ENCODE peak calls at places on chromosomes 7 and 10, in nine cellular contexts. One of them, this sample, is unnamed.

GRCh38 chr10:132545659-132546367 is 8.2 kb downstream of the INPP5A start:
- DNase-seq in nephron progenitor cell: no peak
- DNase-seq in left kidney: no peak
- DNase-seq in brain microvascular endothelial cell: no peak
- DNase-seq in D341Med: no peak
- DNase-seq in stimulated activated naive CD8-positive, alpha-beta T cell treated with anti-CD3 and anti-CD28 coated beads, Interleukin-15, Interleukin-2, amounts not matched to agents 100 U/mL and 50 U/mL, for 24 hours: no peak
- DNase-seq in activated T-helper 9 cell treated with anti-CD3 and anti-CD28 coated beads, Interleukin-2, amount 50 U/mL, for 16 hours: no peak
- DNase-seq in memory B cell: no peak
- DNase-seq in stimulated activated CD4-positive, alpha-beta T cell treated with anti-CD3 and anti-CD28 coated beads, TNF-alpha, amount 100 ng/mL, for 24 hours: no peak
- DNase-seq in this sample: no peak

GRCh38 chr7:87029078-87029477 is 30.4 kb downstream of the ELAPOR2 start:
- DNase-seq in nephron progenitor cell: no peak
- DNase-seq in left kidney: no peak
- DNase-seq in brain microvascular endothelial cell: no peak
- DNase-seq in D341Med: no peak
- DNase-seq in stimulated activated naive CD8-positive, alpha-beta T cell treated with anti-CD3 and anti-CD28 coated beads, Interleukin-15, Interleukin-2, amounts not matched to agents 100 U/mL and 50 U/mL, for 24 hours: no peak
- DNase-seq in activated T-helper 9 cell treated with anti-CD3 and anti-CD28 coated beads, Interleukin-2, amount 50 U/mL, for 16 hours: no peak
- DNase-seq in memory B cell: no peak
- DNase-seq in stimulated activated CD4-positive, alpha-beta T cell treated with anti-CD3 and anti-CD28 coated beads, TNF-alpha, amount 100 ng/mL, for 24 hours: no peak
- DNase-seq in this sample: no peak

GRCh38 chr10:132050191-132050590 is 15.6 kb upstream of the JAKMIP3 start:
- DNase-seq in nephron progenitor cell: no peak
- DNase-seq in left kidney: no peak
- DNase-seq in brain microvascular endothelial cell: no peak
- DNase-seq in D341Med: no peak
- DNase-seq in stimulated activated naive CD8-positive, alpha-beta T cell treated with anti-CD3 and anti-CD28 coated beads, Interleukin-15, Interleukin-2, amounts not matched to agents 100 U/mL and 50 U/mL, for 24 hours: no peak
- DNase-seq in activated T-helper 9 cell treated with anti-CD3 and anti-CD28 coated beads, Interleukin-2, amount 50 U/mL, for 16 hours: no peak
- DNase-seq in memory B cell: no peak
- DNase-seq in stimulated activated CD4-positive, alpha-beta T cell treated with anti-CD3 and anti-CD28 coated beads, TNF-alpha, amount 100 ng/mL, for 24 hours: no peak
- DNase-seq in this sample: no peak

GRCh38 chr10:123648595-123648994 is 17.6 kb upstream of the GPR26 start:
- DNase-seq in nephron progenitor cell: no peak
- DNase-seq in left kidney: no peak
- DNase-seq in brain microvascular endothelial cell: no peak
- DNase-seq in D341Med: no peak
- DNase-seq in stimulated activated naive CD8-positive, alpha-beta T cell treated with anti-CD3 and anti-CD28 coated beads, Interleukin-15, Interleukin-2, amounts not matched to agents 100 U/mL and 50 U/mL, for 24 hours: no peak
- DNase-seq in activated T-helper 9 cell treated with anti-CD3 and anti-CD28 coated beads, Interleukin-2, amount 50 U/mL, for 16 hours: no peak
- DNase-seq in memory B cell: no peak
- DNase-seq in stimulated activated CD4-positive, alpha-beta T cell treated with anti-CD3 and anti-CD28 coated beads, TNF-alpha, amount 100 ng/mL, for 24 hours: no peak
- DNase-seq in this sample: no peak

GRCh38 chr7:28654111-28654510 is 241.8 kb downstream of the CREB5 start:
- DNase-seq in nephron progenitor cell: no peak
- DNase-seq in left kidney: peak
- DNase-seq in brain microvascular endothelial cell: no peak
- DNase-seq in D341Med: no peak
- DNase-seq in stimulated activated naive CD8-positive, alpha-beta T cell treated with anti-CD3 and anti-CD28 coated beads, Interleukin-15, Interleukin-2, amounts not matched to agents 100 U/mL and 50 U/mL, for 24 hours: no peak
- DNase-seq in activated T-helper 9 cell treated with anti-CD3 and anti-CD28 coated beads, Interleukin-2, amount 50 U/mL, for 16 hours: no peak
- DNase-seq in memory B cell: no peak
- DNase-seq in stimulated activated CD4-positive, alpha-beta T cell treated with anti-CD3 and anti-CD28 coated beads, TNF-alpha, amount 100 ng/mL, for 24 hours: no peak
- DNase-seq in this sample: no peak

GRCh38 chr10:103982639-103983038 is 15.7 kb downstream of the SLK start:
- DNase-seq in nephron progenitor cell: peak
- DNase-seq in left kidney: peak
- DNase-seq in brain microvascular endothelial cell: no peak
- DNase-seq in D341Med: peak
- DNase-seq in stimulated activated naive CD8-positive, alpha-beta T cell treated with anti-CD3 and anti-CD28 coated beads, Interleukin-15, Interleukin-2, amounts not matched to agents 100 U/mL and 50 U/mL, for 24 hours: peak
- DNase-seq in activated T-helper 9 cell treated with anti-CD3 and anti-CD28 coated beads, Interleukin-2, amount 50 U/mL, for 16 hours: no peak
- DNase-seq in memory B cell: no peak
- DNase-seq in stimulated activated CD4-positive, alpha-beta T cell treated with anti-CD3 and anti-CD28 coated beads, TNF-alpha, amount 100 ng/mL, for 24 hours: no peak
- DNase-seq in this sample: peak

GRCh38 chr10:86688398-86688921 is 20.1 kb downstream of the LDB3 start:
- DNase-seq in nephron progenitor cell: peak
- DNase-seq in left kidney: peak
- DNase-seq in brain microvascular endothelial cell: peak
- DNase-seq in D341Med: peak
- DNase-seq in stimulated activated naive CD8-positive, alpha-beta T cell treated with anti-CD3 and anti-CD28 coated beads, Interleukin-15, Interleukin-2, amounts not matched to agents 100 U/mL and 50 U/mL, for 24 hours: peak
- DNase-seq in activated T-helper 9 cell treated with anti-CD3 and anti-CD28 coated beads, Interleukin-2, amount 50 U/mL, for 16 hours: peak
- DNase-seq in memory B cell: peak
- DNase-seq in stimulated activated CD4-positive, alpha-beta T cell treated with anti-CD3 and anti-CD28 coated beads, TNF-alpha, amount 100 ng/mL, for 24 hours: peak
- DNase-seq in this sample: peak

GRCh38 chr7:98913612-98914011 is 35.3 kb downstream of the TRRAP start:
- DNase-seq in nephron progenitor cell: no peak
- DNase-seq in left kidney: no peak
- DNase-seq in brain microvascular endothelial cell: no peak
- DNase-seq in D341Med: no peak
- DNase-seq in stimulated activated naive CD8-positive, alpha-beta T cell treated with anti-CD3 and anti-CD28 coated beads, Interleukin-15, Interleukin-2, amounts not matched to agents 100 U/mL and 50 U/mL, for 24 hours: no peak
- DNase-seq in activated T-helper 9 cell treated with anti-CD3 and anti-CD28 coated beads, Interleukin-2, amount 50 U/mL, for 16 hours: no peak
- DNase-seq in memory B cell: no peak
- DNase-seq in stimulated activated CD4-positive, alpha-beta T cell treated with anti-CD3 and anti-CD28 coated beads, TNF-alpha, amount 100 ng/mL, for 24 hours: no peak
- DNase-seq in this sample: no peak

GRCh38 chr7:16708980-16709379 is 44.6 kb upstream of the TSPAN13 start:
- DNase-seq in nephron progenitor cell: no peak
- DNase-seq in left kidney: no peak
- DNase-seq in brain microvascular endothelial cell: peak
- DNase-seq in D341Med: no peak
- DNase-seq in stimulated activated naive CD8-positive, alpha-beta T cell treated with anti-CD3 and anti-CD28 coated beads, Interleukin-15, Interleukin-2, amounts not matched to agents 100 U/mL and 50 U/mL, for 24 hours: no peak
- DNase-seq in activated T-helper 9 cell treated with anti-CD3 and anti-CD28 coated beads, Interleukin-2, amount 50 U/mL, for 16 hours: no peak
- DNase-seq in memory B cell: no peak
- DNase-seq in stimulated activated CD4-positive, alpha-beta T cell treated with anti-CD3 and anti-CD28 coated beads, TNF-alpha, amount 100 ng/mL, for 24 hours: no peak
- DNase-seq in this sample: no peak

GRCh38 chr7:101362334-101363195 is at the start of gene COL26A1:
- DNase-seq in nephron progenitor cell: peak
- DNase-seq in left kidney: peak
- DNase-seq in brain microvascular endothelial cell: no peak
- DNase-seq in D341Med: peak
- DNase-seq in stimulated activated naive CD8-positive, alpha-beta T cell treated with anti-CD3 and anti-CD28 coated beads, Interleukin-15, Interleukin-2, amounts not matched to agents 100 U/mL and 50 U/mL, for 24 hours: peak
- DNase-seq in activated T-helper 9 cell treated with anti-CD3 and anti-CD28 coated beads, Interleukin-2, amount 50 U/mL, for 16 hours: no peak
- DNase-seq in memory B cell: peak
- DNase-seq in stimulated activated CD4-positive, alpha-beta T cell treated with anti-CD3 and anti-CD28 coated beads, TNF-alpha, amount 100 ng/mL, for 24 hours: no peak
- DNase-seq in this sample: peak

GRCh38 chr7:74656421-74656910 is 1.1 kb upstream of the GTF2I start:
- DNase-seq in nephron progenitor cell: peak
- DNase-seq in left kidney: peak
- DNase-seq in brain microvascular endothelial cell: no peak
- DNase-seq in D341Med: peak
- DNase-seq in stimulated activated naive CD8-positive, alpha-beta T cell treated with anti-CD3 and anti-CD28 coated beads, Interleukin-15, Interleukin-2, amounts not matched to agents 100 U/mL and 50 U/mL, for 24 hours: peak
- DNase-seq in activated T-helper 9 cell treated with anti-CD3 and anti-CD28 coated beads, Interleukin-2, amount 50 U/mL, for 16 hours: peak
- DNase-seq in memory B cell: no peak
- DNase-seq in stimulated activated CD4-positive, alpha-beta T cell treated with anti-CD3 and anti-CD28 coated beads, TNF-alpha, amount 100 ng/mL, for 24 hours: peak
- DNase-seq in this sample: peak

GRCh38 chr7:102473271-102473991 is 5.3 kb downstream of the POLR2J start:
- DNase-seq in nephron progenitor cell: no peak
- DNase-seq in left kidney: no peak
- DNase-seq in brain microvascular endothelial cell: no peak
- DNase-seq in D341Med: no peak
- DNase-seq in stimulated activated naive CD8-positive, alpha-beta T cell treated with anti-CD3 and anti-CD28 coated beads, Interleukin-15, Interleukin-2, amounts not matched to agents 100 U/mL and 50 U/mL, for 24 hours: peak
- DNase-seq in activated T-helper 9 cell treated with anti-CD3 and anti-CD28 coated beads, Interleukin-2, amount 50 U/mL, for 16 hours: no peak
- DNase-seq in memory B cell: no peak
- DNase-seq in stimulated activated CD4-positive, alpha-beta T cell treated with anti-CD3 and anti-CD28 coated beads, TNF-alpha, amount 100 ng/mL, for 24 hours: no peak
- DNase-seq in this sample: no peak

GRCh38 chr7:8284606-8285005 is 22.6 kb upstream of the ICA1 start:
- DNase-seq in nephron progenitor cell: no peak
- DNase-seq in left kidney: no peak
- DNase-seq in brain microvascular endothelial cell: no peak
- DNase-seq in D341Med: no peak
- DNase-seq in stimulated activated naive CD8-positive, alpha-beta T cell treated with anti-CD3 and anti-CD28 coated beads, Interleukin-15, Interleukin-2, amounts not matched to agents 100 U/mL and 50 U/mL, for 24 hours: no peak
- DNase-seq in activated T-helper 9 cell treated with anti-CD3 and anti-CD28 coated beads, Interleukin-2, amount 50 U/mL, for 16 hours: no peak
- DNase-seq in memory B cell: no peak
- DNase-seq in stimulated activated CD4-positive, alpha-beta T cell treated with anti-CD3 and anti-CD28 coated beads, TNF-alpha, amount 100 ng/mL, for 24 hours: no peak
- DNase-seq in this sample: no peak

This sample was measured in neural progenitor cell.